ENCODE peak calls at places on chromosomes 6 and 20, in five cellular contexts. J, X, Q, S and G are unnamed samples.

GRCh38 chr6:137982418-137983189 is 115.5 kb downstream of the TNFAIP3 start:
- DNase-seq in J (no peak), X (no peak), Q (no peak), S (no peak), G (no peak)

GRCh38 chr20:61372151-61373054 is 120.3 kb downstream of the CDH4 start:
- DNase-seq in J (no peak), X (no peak), Q (no peak), S (no peak), G (no peak)

GRCh38 chr6:12718025-12718424 is 1.5 kb downstream of the PHACTR1 start:
- DNase-seq in J (no peak), X (no peak), Q (no peak), S (peak), G (no peak)

GRCh38 chr20:63117661-63118302 is 98.1 kb downstream of the YTHDF1 start:
- DNase-seq in J (no peak), X (no peak), Q (no peak), S (no peak), G (no peak)

GRCh38 chr20:38903335-38903734 is 22.9 kb upstream of the FAM83D start:
- DNase-seq in J (no peak), X (no peak), Q (no peak), S (no peak), G (no peak)

GRCh38 chr6:36692861-36693702 is 4.5 kb upstream of the RAB44 start:
- DNase-seq in J (no peak), X (no peak), Q (no peak), S (no peak), G (no peak)

GRCh38 chr20:17083738-17084137 is 143.1 kb upstream of the PCSK2 start:
- DNase-seq in J (no peak), X (no peak), Q (no peak), S (no peak), G (no peak)

GRCh38 chr6:153123801-153124200 is 7.3 kb downstream of the RGS17 start:
- DNase-seq in J (no peak), X (no peak), Q (no peak), S (no peak), G (no peak)

GRCh38 chr6:150764638-150765456 is 100.7 kb upstream of the MTHFD1L start:
- DNase-seq in J (no peak), X (no peak), Q (no peak), S (no peak), G (no peak)

GRCh38 chr6:99066041-99066440 is 118.3 kb upstream of the FBXL4 start:
- DNase-seq in J (no peak), X (no peak), Q (no peak), S (no peak), G (no peak)

GRCh38 chr6:32952817-32953739 is at the start of gene HLA-DMA:
- DNase-seq in J (peak), X (peak), Q (peak), S (peak), G (peak)

GRCh38 chr6:80454661-80455365 is 348.3 kb downstream of the BCKDHB start:
- DNase-seq in J (no peak), X (no peak), Q (no peak), S (peak), G (no peak)

GRCh38 chr6:912871-913663 is 220.1 kb upstream of the EXOC2 start:
- DNase-seq in J (peak), X (no peak), Q (no peak), S (no peak), G (no peak)

GRCh38 chr20:62685781-62686555 is 22.7 kb upstream of the NTSR1 start:
- DNase-seq in J (peak), X (no peak), Q (no peak), S (no peak), G (peak)

GRCh38 chr20:19652591-19653026 is 105.4 kb upstream of the RIN2 start:
- DNase-seq in J (peak), X (no peak), Q (no peak), S (no peak), G (no peak)

GRCh38 chr6:141402489-141402888 is 730.2 kb upstream of the GJE1 start:
- DNase-seq in J (no peak), X (no peak), Q (no peak), S (no peak), G (no peak)

DNA sequence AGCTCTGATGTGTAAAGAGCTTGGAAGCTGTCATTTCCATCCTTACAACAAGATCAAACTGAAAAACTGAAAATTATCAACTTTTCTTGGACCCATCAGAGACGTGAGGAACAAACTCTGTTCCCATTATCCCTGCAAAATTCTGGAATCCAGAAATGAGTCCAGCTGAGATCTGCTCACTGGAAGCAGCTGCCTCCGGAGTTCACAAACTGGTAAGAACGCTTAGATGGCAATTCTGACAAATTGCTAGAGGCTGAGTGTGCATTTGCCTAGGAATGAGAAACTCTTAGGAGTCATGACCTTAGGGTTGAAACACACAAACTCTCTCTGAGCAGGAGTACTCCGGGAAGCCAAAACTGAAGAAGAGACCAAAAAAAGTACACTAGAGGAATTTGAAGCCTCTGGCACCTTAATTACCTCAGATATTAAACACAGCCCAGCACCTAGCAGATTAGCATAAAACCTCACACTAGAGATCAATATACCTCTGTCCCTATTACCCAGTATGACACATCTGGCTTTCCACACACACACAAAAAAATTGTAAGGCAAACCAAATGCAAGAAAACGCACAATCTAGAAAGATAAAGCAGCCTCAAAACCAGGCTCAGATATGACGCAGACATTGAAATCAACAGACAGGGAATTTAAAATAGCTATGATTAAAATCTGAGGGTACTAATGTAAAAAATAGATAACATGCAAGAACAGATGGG is 233.5 kb upstream of the SGK1 start:
- DNase-seq in J (no peak), X (no peak), Q (no peak), S (peak), G (no peak)
- H3K4me3 ChIP-seq in J (no peak), X (no peak), Q (no peak), S (no peak), G (no peak)

GRCh38 chr6:34143884-34144580 is 1.9 kb downstream of the GRM4 start:
- DNase-seq in J (peak), X (no peak), Q (peak), S (no peak), G (no peak)
- H3K4me3 ChIP-seq in J (no peak), X (no peak), Q (peak), S (no peak), G (peak)

GRCh38 chr6:27129095-27129815 is 118.2 kb upstream of the PRSS16 start:
- DNase-seq in J (no peak), X (no peak), Q (no peak), S (no peak), G (no peak)
- H3K4me3 ChIP-seq in J (peak), X (no peak), Q (no peak), S (no peak), G (no peak)

GRCh38 chr6:34144581-34145160 is 1.2 kb downstream of the GRM4 start:
- DNase-seq in J (no peak), X (no peak), Q (no peak), S (no peak), G (no peak)
- H3K4me3 ChIP-seq in J (no peak), X (no peak), Q (peak), S (peak), G (peak)

DNA sequence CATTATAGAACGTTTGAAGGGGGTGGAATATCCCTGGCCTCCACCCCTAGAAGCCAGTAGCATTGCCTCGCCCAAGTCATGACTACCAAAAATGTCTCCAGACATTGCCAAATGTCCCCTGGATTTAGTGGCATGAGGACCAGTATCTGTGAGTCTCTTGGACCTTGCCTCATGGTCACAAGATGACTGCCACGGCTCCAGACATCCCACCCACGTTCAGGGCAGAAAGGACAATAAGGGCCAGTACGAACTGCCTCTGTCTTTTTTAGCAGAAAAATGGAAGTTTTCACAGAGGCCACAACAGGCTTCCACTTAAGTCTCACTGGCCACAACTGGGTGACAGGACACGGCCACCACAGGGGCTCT is 5.4 kb downstream of the RBM38 start:
- DNase-seq in J (no peak), X (no peak), Q (no peak), S (no peak), G (no peak)
- H3K4me3 ChIP-seq in J (no peak), X (no peak), Q (peak), S (no peak), G (no peak)

GRCh38 chr20:10716855-10717254 is 43.1 kb upstream of the JAG1 start:
- DNase-seq in J (no peak), X (no peak), Q (no peak), S (no peak), G (no peak)

GRCh38 chr20:10721112-10721896 is 47.5 kb upstream of the JAG1 start:
- DNase-seq in J (no peak), X (no peak), Q (no peak), S (no peak), G (no peak)

GRCh38 chr20:10718671-10719070 is 44.9 kb upstream of the JAG1 start:
- DNase-seq in J (no peak), X (no peak), Q (no peak), S (no peak), G (no peak)

GRCh38 chr20:10719740-10720380 is 46.1 kb upstream of the JAG1 start:
- DNase-seq in J (no peak), X (no peak), Q (no peak), S (no peak), G (no peak)

GRCh38 chr20:10720550-10720949 is 46.8 kb upstream of the JAG1 start:
- DNase-seq in J (no peak), X (no peak), Q (no peak), S (no peak), G (no peak)
- H3K4me3 ChIP-seq in J (no peak), X (no peak), Q (no peak), S (no peak), G (peak)

GRCh38 chr6:168851460-168852103 is 402.1 kb downstream of the THBS2 start:
- DNase-seq in J (no peak), X (no peak), Q (no peak), S (no peak), G (no peak)

GRCh38 chr6:168848797-168849196 is 404.8 kb downstream of the THBS2 start:
- DNase-seq in J (no peak), X (no peak), Q (no peak), S (no peak), G (no peak)

GRCh38 chr6:168849459-168849858 is 404.2 kb downstream of the THBS2 start:
- DNase-seq in J (no peak), X (no peak), Q (no peak), S (no peak), G (no peak)

DNA sequence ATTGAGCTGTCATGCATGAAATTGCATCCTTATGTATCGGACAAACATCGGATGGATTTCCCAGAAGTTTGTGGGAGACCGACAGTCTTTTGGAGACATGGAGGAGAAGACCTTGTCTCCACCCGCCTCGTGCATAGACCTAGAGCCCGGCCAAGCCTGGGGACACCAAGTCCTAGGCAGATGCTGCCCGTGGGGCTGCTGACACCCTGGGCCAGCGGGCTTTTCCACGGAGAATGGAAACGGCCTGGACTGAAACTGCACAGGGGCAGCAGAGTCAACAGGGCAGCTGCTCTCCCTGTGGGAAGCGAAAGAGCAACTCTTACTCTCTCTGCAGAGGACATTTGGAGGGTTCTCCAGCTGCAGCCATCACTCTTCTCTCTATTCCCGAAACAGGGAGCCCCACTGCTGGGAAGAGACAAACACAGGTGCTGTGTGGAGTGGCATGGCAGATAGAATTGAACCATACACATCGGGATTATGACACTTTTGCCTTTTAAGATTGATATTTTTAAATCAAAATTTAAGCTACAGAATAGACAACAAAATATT is 401.2 kb downstream of the THBS2 start:
- DNase-seq in J (no peak), X (no peak), Q (no peak), S (no peak), G (no peak)
- H3K4me3 ChIP-seq in J (no peak), X (peak), Q (no peak), S (peak), G (peak)

GRCh38 chr6:34027445-34027936 is 118.4 kb downstream of the GRM4 start:
- DNase-seq in J (peak), X (peak), Q (peak), S (no peak), G (no peak)
- H3K4me3 ChIP-seq in J (no peak), X (no peak), Q (no peak), S (no peak), G (no peak)

DNA sequence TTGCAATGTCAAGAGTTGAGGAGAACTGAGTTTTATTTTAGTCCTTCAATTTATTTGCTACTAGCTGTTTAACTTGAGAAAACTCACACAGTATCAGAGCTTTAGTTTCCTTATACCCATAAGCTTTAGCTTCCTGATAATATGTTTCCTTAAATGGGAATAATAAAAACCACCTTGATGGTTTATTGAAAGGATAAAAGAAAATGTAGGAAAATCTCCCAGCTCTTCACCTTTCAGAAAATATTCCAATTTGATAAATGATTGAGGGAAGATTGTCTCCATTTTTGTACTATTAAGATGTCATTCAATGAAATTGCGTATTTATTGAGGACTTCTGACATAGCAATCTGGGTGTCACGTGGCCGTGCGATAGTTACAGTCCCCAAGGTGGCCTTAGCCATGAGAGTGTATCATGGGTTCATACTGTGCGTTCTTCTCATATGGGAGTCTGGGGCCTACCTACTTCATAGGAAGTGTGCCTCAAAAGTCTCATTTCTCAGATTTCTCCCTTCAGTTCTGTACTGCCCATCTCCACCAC is 296.3 kb upstream of the BMP2 start:
- DNase-seq in J (no peak), X (no peak), Q (no peak), S (no peak), G (no peak)
- H3K4me3 ChIP-seq in J (no peak), X (no peak), Q (no peak), S (no peak), G (no peak)

GRCh38 chr20:10671221-10671849 is 2.5 kb downstream of the JAG1 start:
- DNase-seq in J (peak), X (peak), Q (no peak), S (peak), G (peak)

GRCh38 chr20:10669843-10670446 is 3.9 kb downstream of the JAG1 start:
- DNase-seq in J (no peak), X (no peak), Q (no peak), S (no peak), G (peak)

GRCh38 chr20:10671850-10672578 is 1.8 kb downstream of the JAG1 start:
- DNase-seq in J (peak), X (peak), Q (no peak), S (no peak), G (peak)

GRCh38 chr20:10668677-10669368 is 5.0 kb downstream of the JAG1 start:
- DNase-seq in J (no peak), X (no peak), Q (no peak), S (no peak), G (peak)

GRCh38 chr20:10670521-10671220 is 3.1 kb downstream of the JAG1 start:
- DNase-seq in J (peak), X (no peak), Q (no peak), S (no peak), G (no peak)
- H3K4me3 ChIP-seq in J (peak), X (peak), Q (no peak), S (peak), G (peak)